ENCODE peak calls at places on chromosomes 13 and 19, in six cellular contexts. One of them, this sample, is unnamed.
A peak's percentile ranks its signal among the peaks of the same experiment; 100 is the strongest.

GRCh38 chr19:13505761-13506549 is at the start of gene CACNA1A:
- DNase-seq in esophagus muscularis mucosa: no peak
- DNase-seq in mammary epithelial cell: no peak
- DNase-seq in psoas muscle: no peak
- DNase-seq in right lobe of liver: peak; percentile 18
- DNase-seq in fibroblast of lung: no peak
- DNase-seq in this sample: no peak

GRCh38 chr19:3366104-3366760 is at the start of gene NFIC:
- DNase-seq in esophagus muscularis mucosa: peak; percentile 96
- DNase-seq in mammary epithelial cell: peak; percentile 69
- DNase-seq in psoas muscle: peak; percentile 84
- DNase-seq in right lobe of liver: peak; percentile 80
- DNase-seq in fibroblast of lung: peak; percentile 95
- DNase-seq in this sample: peak; percentile 93

GRCh38 chr13:112893570-112894422 is 75.2 kb upstream of the MCF2L start:
- DNase-seq in esophagus muscularis mucosa: no peak
- DNase-seq in mammary epithelial cell: no peak
- DNase-seq in psoas muscle: no peak
- DNase-seq in right lobe of liver: peak; percentile 76
- DNase-seq in fibroblast of lung: peak; percentile 23
- DNase-seq in this sample: no peak

GRCh38 chr19:44587863-44588752 is 25.3 kb upstream of the IGSF23 start:
- DNase-seq in esophagus muscularis mucosa: no peak
- DNase-seq in mammary epithelial cell: peak; percentile 74
- DNase-seq in psoas muscle: no peak
- DNase-seq in right lobe of liver: no peak
- DNase-seq in fibroblast of lung: peak; percentile 99
- DNase-seq in this sample: no peak

GRCh38 chr19:6113616-6114188 is 3.4 kb upstream of the RFX2 start:
- DNase-seq in esophagus muscularis mucosa: no peak
- DNase-seq in mammary epithelial cell: no peak
- DNase-seq in psoas muscle: no peak
- DNase-seq in right lobe of liver: no peak
- DNase-seq in fibroblast of lung: no peak
- DNase-seq in this sample: no peak

GRCh38 chr13:25249001-25249543 is 38.2 kb downstream of the MTMR6 start:
- DNase-seq in esophagus muscularis mucosa: no peak
- DNase-seq in mammary epithelial cell: peak; percentile 49
- DNase-seq in psoas muscle: no peak
- DNase-seq in right lobe of liver: no peak
- DNase-seq in fibroblast of lung: peak; percentile 41
- DNase-seq in this sample: no peak

GRCh38 chr13:113616281-113616906 is 31.8 kb downstream of the TFDP1 start:
- DNase-seq in esophagus muscularis mucosa: no peak
- DNase-seq in mammary epithelial cell: no peak
- DNase-seq in psoas muscle: no peak
- DNase-seq in right lobe of liver: no peak
- DNase-seq in fibroblast of lung: peak; percentile 40
- DNase-seq in this sample: no peak

GRCh38 chr19:56637976-56638555 is 4.9 kb upstream of the SMIM17 start:
- DNase-seq in esophagus muscularis mucosa: no peak
- DNase-seq in mammary epithelial cell: peak; percentile 65
- DNase-seq in psoas muscle: peak; percentile 50
- DNase-seq in right lobe of liver: peak; percentile 54
- DNase-seq in fibroblast of lung: peak; percentile 74
- DNase-seq in this sample: no peak

GRCh38 chr13:27341616-27342015 is 71.0 kb downstream of the RASL11A start:
- DNase-seq in esophagus muscularis mucosa: no peak
- DNase-seq in mammary epithelial cell: no peak
- DNase-seq in psoas muscle: no peak
- DNase-seq in right lobe of liver: peak; percentile 30
- DNase-seq in fibroblast of lung: no peak
- DNase-seq in this sample: no peak

GRCh38 chr13:41352935-41353801 is 42.1 kb downstream of the NAA16 start:
- DNase-seq in esophagus muscularis mucosa: no peak
- DNase-seq in mammary epithelial cell: peak; percentile 56
- DNase-seq in psoas muscle: no peak
- DNase-seq in right lobe of liver: no peak
- DNase-seq in fibroblast of lung: peak; percentile 66
- DNase-seq in this sample: no peak

GRCh38 chr19:19568802-19569756 is 31.0 kb downstream of the CILP2 start:
- DNase-seq in esophagus muscularis mucosa: no peak
- DNase-seq in mammary epithelial cell: peak; percentile 34
- DNase-seq in psoas muscle: no peak
- DNase-seq in right lobe of liver: no peak
- DNase-seq in fibroblast of lung: no peak
- DNase-seq in this sample: no peak

GRCh38 chr19:46890423-46891170 is 29.8 kb downstream of the ARHGAP35 start:
- DNase-seq in esophagus muscularis mucosa: no peak
- DNase-seq in mammary epithelial cell: peak; percentile 60
- DNase-seq in psoas muscle: no peak
- DNase-seq in right lobe of liver: no peak
- DNase-seq in fibroblast of lung: peak; percentile 87
- DNase-seq in this sample: no peak

GRCh38 chr13:48808689-48809088 is 155.0 kb downstream of the CYSLTR2 start:
- DNase-seq in esophagus muscularis mucosa: peak; percentile 37
- DNase-seq in mammary epithelial cell: no peak
- DNase-seq in psoas muscle: no peak
- DNase-seq in right lobe of liver: no peak
- DNase-seq in fibroblast of lung: no peak
- DNase-seq in this sample: no peak

GRCh38 chr13:26929971-26930730 is 169.6 kb upstream of the GPR12 start:
- DNase-seq in esophagus muscularis mucosa: no peak
- DNase-seq in mammary epithelial cell: peak; percentile 28
- DNase-seq in psoas muscle: peak; percentile 56
- DNase-seq in right lobe of liver: peak; percentile 66
- DNase-seq in fibroblast of lung: peak; percentile 66
- DNase-seq in this sample: peak; percentile 36

GRCh38 chr13:32391101-32391620 is 36.8 kb downstream of the N4BP2L1 start:
- DNase-seq in esophagus muscularis mucosa: no peak
- DNase-seq in mammary epithelial cell: no peak
- DNase-seq in psoas muscle: no peak
- DNase-seq in right lobe of liver: no peak
- DNase-seq in fibroblast of lung: no peak
- DNase-seq in this sample: no peak

GRCh38 chr13:64488731-64489130 is 2741.4 kb downstream of the PCDH9 start:
- DNase-seq in esophagus muscularis mucosa: no peak
- DNase-seq in mammary epithelial cell: no peak
- DNase-seq in psoas muscle: no peak
- DNase-seq in right lobe of liver: no peak
- DNase-seq in fibroblast of lung: no peak
- DNase-seq in this sample: no peak

GRCh38 chr19:39413269-39413902 is 917 bp downstream of the PLEKHG2 start:
- DNase-seq in esophagus muscularis mucosa: no peak
- DNase-seq in mammary epithelial cell: no peak
- DNase-seq in psoas muscle: peak; percentile 73
- DNase-seq in right lobe of liver: peak; percentile 72
- DNase-seq in fibroblast of lung: peak; percentile 66
- DNase-seq in this sample: peak; percentile 92

GRCh38 chr19:7355871-7356270 is 7.1 kb downstream of the ARHGEF18 start:
- DNase-seq in esophagus muscularis mucosa: no peak
- DNase-seq in mammary epithelial cell: no peak
- DNase-seq in psoas muscle: no peak
- DNase-seq in right lobe of liver: no peak
- DNase-seq in fibroblast of lung: no peak
- DNase-seq in this sample: no peak
- H3K4me1 ChIP-seq in esophagus muscularis mucosa: peaks cover 20% of the 10 kb centered on the region
- H3K4me1 ChIP-seq in mammary epithelial cell: no peaks in the 10 kb centered on the region
- H3K4me1 ChIP-seq in psoas muscle: no peaks in the 10 kb centered on the region
- H3K4me1 ChIP-seq in right lobe of liver: no peaks in the 10 kb centered on the region
- H3K4me1 ChIP-seq in fibroblast of lung: no peaks in the 10 kb centered on the region
- H3K4me1 ChIP-seq in this sample: no peaks in the 10 kb centered on the region

DNA sequence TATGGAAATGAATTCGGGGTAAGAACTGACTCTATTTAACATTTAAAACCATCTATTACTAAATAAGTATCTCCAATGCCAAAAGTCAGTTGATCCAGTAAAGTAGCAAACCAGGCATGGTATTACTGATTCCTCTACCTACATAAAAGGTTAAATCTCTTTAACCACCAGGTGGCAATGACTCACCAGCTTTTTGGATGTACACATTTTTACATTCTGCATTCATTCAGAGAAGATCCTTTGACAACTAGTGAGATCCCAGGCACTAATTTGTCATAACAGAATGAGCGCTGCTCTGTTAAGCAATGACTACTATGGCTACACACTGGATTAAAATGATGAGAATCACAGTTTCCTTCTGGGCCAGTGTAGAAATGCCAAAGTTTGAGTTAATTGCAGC is 329.8 kb upstream of the GPC6 start:
- DNase-seq in esophagus muscularis mucosa: no peak
- DNase-seq in mammary epithelial cell: peak; percentile 58
- DNase-seq in psoas muscle: no peak
- DNase-seq in right lobe of liver: no peak
- DNase-seq in fibroblast of lung: peak; percentile 47
- DNase-seq in this sample: no peak
- TF ChIP-seq CTCF in esophagus muscularis mucosa: no peak
- TF ChIP-seq CTCF in mammary epithelial cell: peak; percentile 39
- TF ChIP-seq CTCF in psoas muscle: no peak
- TF ChIP-seq CTCF in right lobe of liver: peak; percentile 36
- TF ChIP-seq CTCF in fibroblast of lung: no peak
- TF ChIP-seq CTCF in this sample: no peak

GRCh38 chr19:17468302-17469091 is 1.8 kb upstream of the SLC27A1 start:
- DNase-seq in esophagus muscularis mucosa: no peak
- DNase-seq in mammary epithelial cell: peak; percentile 30
- DNase-seq in psoas muscle: peak; percentile 72
- DNase-seq in right lobe of liver: peak; percentile 38
- DNase-seq in fibroblast of lung: no peak
- DNase-seq in this sample: peak; percentile 79
- H3K27ac ChIP-seq in esophagus muscularis mucosa: peak overlapping the region; percentile 94
- H3K27ac ChIP-seq in mammary epithelial cell: peak overlapping the region; percentile 83
- H3K27ac ChIP-seq in psoas muscle: peak overlapping the region; percentile 93
- H3K27ac ChIP-seq in right lobe of liver: no peak overlapping the region
- H3K27ac ChIP-seq in fibroblast of lung: no peak overlapping the region
- H3K27ac ChIP-seq in this sample: peak overlapping the region; percentile 92

GRCh38 chr13:24232474-24232873 is 72.0 kb downstream of the SPATA13 start:
- DNase-seq in esophagus muscularis mucosa: no peak
- DNase-seq in mammary epithelial cell: no peak
- DNase-seq in psoas muscle: no peak
- DNase-seq in right lobe of liver: no peak
- DNase-seq in fibroblast of lung: no peak
- DNase-seq in this sample: no peak

GRCh38 chr13:24234200-24234915 is 73.8 kb downstream of the SPATA13 start:
- DNase-seq in esophagus muscularis mucosa: no peak
- DNase-seq in mammary epithelial cell: no peak
- DNase-seq in psoas muscle: no peak
- DNase-seq in right lobe of liver: no peak
- DNase-seq in fibroblast of lung: no peak
- DNase-seq in this sample: no peak

GRCh38 chr13:24233351-24233901 is 72.9 kb downstream of the SPATA13 start:
- DNase-seq in esophagus muscularis mucosa: no peak
- DNase-seq in mammary epithelial cell: no peak
- DNase-seq in psoas muscle: no peak
- DNase-seq in right lobe of liver: no peak
- DNase-seq in fibroblast of lung: peak; percentile 70
- DNase-seq in this sample: no peak

GRCh38 chr13:24230428-24231072 is 70.0 kb downstream of the SPATA13 start:
- DNase-seq in esophagus muscularis mucosa: peak; percentile 34
- DNase-seq in mammary epithelial cell: no peak
- DNase-seq in psoas muscle: no peak
- DNase-seq in right lobe of liver: no peak
- DNase-seq in fibroblast of lung: no peak
- DNase-seq in this sample: no peak

DNA sequence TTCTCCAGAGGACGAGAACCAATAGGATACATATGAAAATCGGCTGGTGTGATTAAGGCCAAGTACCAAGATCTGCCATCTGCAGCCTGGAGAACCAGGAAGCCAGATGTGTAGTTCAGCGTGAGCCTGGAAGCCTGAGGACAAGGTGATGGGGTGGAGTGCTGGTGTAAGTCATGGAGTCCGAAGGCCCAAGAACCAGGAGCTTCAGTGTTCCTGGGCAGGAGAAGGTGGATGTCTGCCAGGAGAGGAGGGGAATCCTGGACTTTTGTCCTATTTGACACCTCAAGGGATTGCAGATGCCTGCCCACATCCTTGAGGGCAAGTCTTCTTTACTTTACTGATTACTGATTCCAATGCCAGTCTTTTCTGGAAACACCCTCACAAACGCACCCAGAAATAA is 71.5 kb downstream of the SPATA13 start:
- DNase-seq in esophagus muscularis mucosa: no peak
- DNase-seq in mammary epithelial cell: no peak
- DNase-seq in psoas muscle: no peak
- DNase-seq in right lobe of liver: no peak
- DNase-seq in fibroblast of lung: no peak
- DNase-seq in this sample: no peak
- H3K4me1 ChIP-seq in esophagus muscularis mucosa: peaks cover 25% of the 10 kb centered on the region
- H3K4me1 ChIP-seq in mammary epithelial cell: no peaks in the 10 kb centered on the region
- H3K4me1 ChIP-seq in psoas muscle: no peaks in the 10 kb centered on the region
- H3K4me1 ChIP-seq in right lobe of liver: no peaks in the 10 kb centered on the region
- H3K4me1 ChIP-seq in fibroblast of lung: no peaks in the 10 kb centered on the region
- H3K4me1 ChIP-seq in this sample: no peaks in the 10 kb centered on the region

GRCh38 chr13:111046590-111047141 is 68.4 kb upstream of the ARHGEF7 start:
- DNase-seq in esophagus muscularis mucosa: peak; percentile 90
- DNase-seq in mammary epithelial cell: no peak
- DNase-seq in psoas muscle: peak; percentile 64
- DNase-seq in right lobe of liver: no peak
- DNase-seq in fibroblast of lung: peak; percentile 67
- DNase-seq in this sample: no peak
- TF ChIP-seq CTCF in esophagus muscularis mucosa: no peak
- TF ChIP-seq CTCF in mammary epithelial cell: no peak
- TF ChIP-seq CTCF in psoas muscle: peak; percentile 40
- TF ChIP-seq CTCF in right lobe of liver: no peak
- TF ChIP-seq CTCF in fibroblast of lung: peak; percentile 50
- TF ChIP-seq CTCF in this sample: peak; percentile 17

GRCh38 chr19:42276821-42277220 is 7.8 kb downstream of the CIC start:
- DNase-seq in esophagus muscularis mucosa: no peak
- DNase-seq in mammary epithelial cell: peak; percentile 74
- DNase-seq in psoas muscle: no peak
- DNase-seq in right lobe of liver: no peak
- DNase-seq in fibroblast of lung: no peak
- DNase-seq in this sample: no peak
- H3K27ac ChIP-seq in esophagus muscularis mucosa: peak overlapping the region; percentile 98
- H3K27ac ChIP-seq in mammary epithelial cell: peak overlapping the region; percentile 51
- H3K27ac ChIP-seq in psoas muscle: peak overlapping the region; percentile 91
- H3K27ac ChIP-seq in right lobe of liver: no peak overlapping the region
- H3K27ac ChIP-seq in fibroblast of lung: no peak overlapping the region
- H3K27ac ChIP-seq in this sample: peak overlapping the region; percentile 97

This sample was measured in tibial artery.